ENCODE peak calls at places on chromosomes 11 and 22, in eight cellular contexts. L is psoas muscle; R is ovary; C is thyroid gland; K is mesenchymal stem cell; B is lung; U is SK-N-SH; W is CD8-positive, alpha-beta T cell. S is an unnamed sample. For H3K4me1, the result is how much of the 10 kb centered on the place peaks cover.

GRCh38 chr22:19868773-19869471 is 14.2 kb upstream of the GNB1L start:
- DNase-seq in L (peak), R (no peak), C (peak), K (no peak), B (no peak), U (no peak), W (no peak), S (no peak)

GRCh38 chr11:13378316-13378715 is 84.7 kb downstream of the BTBD10 start:
- DNase-seq in L (no peak), R (no peak), C (no peak), K (no peak), B (no peak), U (no peak), W (no peak), S (no peak)

GRCh38 chr11:12862761-12863469 is 146.2 kb upstream of the RASSF10 start:
- DNase-seq in L (peak), R (peak), C (peak), K (peak), B (no peak), U (peak), W (no peak), S (peak)

GRCh38 chr11:9577551-9577950 is 4.1 kb downstream of the WEE1 start:
- DNase-seq in L (no peak), R (no peak), C (no peak), K (peak), B (no peak), U (no peak), W (no peak), S (no peak)

GRCh38 chr11:126991596-126991995 is 9.0 kb downstream of the KIRREL3 start:
- DNase-seq in L (no peak), R (no peak), C (no peak), K (peak), B (no peak), U (no peak), W (no peak), S (peak)

GRCh38 chr11:67627394-67627787 is 2.3 kb downstream of the NUDT8 start:
- DNase-seq in L (peak), R (no peak), C (no peak), K (no peak), B (no peak), U (no peak), W (no peak), S (no peak)

GRCh38 chr11:2697871-2698270 is 1.9 kb downstream of the KCNQ1OT1 start:
- DNase-seq in L (no peak), R (no peak), C (no peak), K (no peak), B (no peak), U (no peak), W (no peak), S (peak)

GRCh38 chr22:42268852-42269406 is 1.5 kb downstream of the TCF20 start:
- DNase-seq in L (no peak), R (no peak), C (no peak), K (no peak), B (no peak), U (peak), W (no peak), S (peak)

GRCh38 chr11:115965754-115966504 is 461.7 kb upstream of the CADM1 start:
- DNase-seq in L (no peak), R (no peak), C (peak), K (peak), B (peak), U (peak), W (no peak), S (no peak)

GRCh38 chr11:34358666-34359547 is 1.1 kb upstream of the ABTB2 start:
- DNase-seq in L (peak), R (peak), C (peak), K (peak), B (peak), U (peak), W (peak), S (peak)

GRCh38 chr11:36257351-36257750 is 31.9 kb downstream of the COMMD9 start:
- DNase-seq in L (no peak), R (no peak), C (no peak), K (peak), B (no peak), U (no peak), W (no peak), S (no peak)

GRCh38 chr22:26756675-26757293 is 99.4 kb downstream of the MIAT start:
- DNase-seq in L (peak), R (peak), C (peak), K (peak), B (no peak), U (peak), W (peak), S (peak)

GRCh38 chr11:64745523-64746328 is 1.8 kb upstream of the RASGRP2 start:
- DNase-seq in L (peak), R (peak), C (peak), K (peak), B (peak), U (peak), W (peak), S (peak)

GRCh38 chr22:41052661-41053490 is 39.5 kb upstream of the EP300 start:
- DNase-seq in L (no peak), R (no peak), C (peak), K (peak), B (no peak), U (no peak), W (no peak), S (peak)

GRCh38 chr22:31595271-31595670 is 66.7 kb downstream of the PISD start:
- DNase-seq in L (no peak), R (no peak), C (no peak), K (no peak), B (no peak), U (no peak), W (no peak), S (no peak)

GRCh38 chr11:130431806-130432205 is 3.4 kb upstream of the ADAMTS8 start:
- DNase-seq in L (no peak), R (no peak), C (no peak), K (no peak), B (no peak), U (no peak), W (no peak), S (peak)

GRCh38 chr11:70324354-70325115 is 54.0 kb downstream of the PPFIA1 start:
- DNase-seq in L (no peak), R (no peak), C (peak), K (peak), B (no peak), U (no peak), W (no peak), S (peak)

GRCh38 chr11:70402685-70403084 is 4.4 kb downstream of the CTTN start:
- DNase-seq in L (no peak), R (no peak), C (no peak), K (no peak), B (no peak), U (no peak), W (no peak), S (no peak)

GRCh38 chr11:112132737-112133136 is 31.2 kb downstream of the IL18 start:
- DNase-seq in L (no peak), R (no peak), C (no peak), K (no peak), B (no peak), U (no peak), W (no peak), S (no peak)

DNA sequence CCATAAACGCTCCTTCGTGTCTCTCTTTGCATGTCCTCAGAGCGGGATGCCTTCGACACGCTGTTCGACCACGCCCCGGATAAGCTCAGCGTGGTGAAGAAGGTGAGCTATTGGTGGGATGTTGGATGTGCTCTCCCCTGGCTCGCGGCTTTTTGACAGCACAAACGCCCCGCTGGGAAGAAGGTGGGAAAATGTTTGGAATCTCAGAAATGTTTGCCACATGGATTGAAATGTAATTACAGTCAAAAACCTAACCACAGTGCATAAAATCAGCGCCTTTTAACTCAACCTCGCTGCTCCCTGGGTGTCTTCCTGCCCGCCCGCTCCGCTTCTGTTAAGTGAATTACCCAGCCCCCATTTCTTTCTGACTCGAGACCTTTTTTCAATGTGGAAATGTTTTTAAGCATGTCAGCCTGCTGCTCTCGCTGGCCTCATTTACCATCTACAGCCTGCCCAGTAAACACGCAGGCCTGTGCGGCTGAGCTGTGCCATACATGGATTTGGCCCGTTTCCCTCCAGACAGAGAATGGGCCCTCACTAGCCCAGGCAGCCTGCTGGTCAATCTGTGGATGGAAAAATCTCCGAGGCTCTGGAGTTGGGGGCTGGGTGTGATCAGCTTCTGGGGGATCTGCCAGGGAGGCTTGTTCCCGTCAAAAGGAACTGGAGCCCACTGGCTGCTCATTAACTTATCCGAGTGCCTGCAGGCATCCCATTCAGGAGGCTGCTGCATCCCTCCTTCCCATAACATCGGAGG is 32.7 kb upstream of the PARVG start:
- DNase-seq in L (no peak), R (no peak), C (no peak), K (peak), B (no peak), U (no peak), W (no peak), S (peak)
- H3K4me3 ChIP-seq in L (no peak), R (no peak), C (no peak), K (no peak), B (no peak), U (no peak), W (no peak), S (no peak)

GRCh38 chr11:66016793-66017177 is 5.0 kb downstream of the CST6 start:
- DNase-seq in L (no peak), R (no peak), C (no peak), K (no peak), B (no peak), U (no peak), W (no peak), S (no peak)

GRCh38 chr11:66015094-66015881 is 3.5 kb downstream of the CST6 start:
- DNase-seq in L (peak), R (no peak), C (no peak), K (no peak), B (no peak), U (no peak), W (no peak), S (peak)

GRCh38 chr11:66015936-66016792 is 4.4 kb downstream of the CST6 start:
- DNase-seq in L (no peak), R (no peak), C (peak), K (no peak), B (no peak), U (no peak), W (no peak), S (peak)

GRCh38 chr11:66020212-66020611 is 6.1 kb downstream of the CATSPER1 start:
- DNase-seq in L (no peak), R (no peak), C (no peak), K (no peak), B (no peak), U (no peak), W (no peak), S (no peak)

DNA sequence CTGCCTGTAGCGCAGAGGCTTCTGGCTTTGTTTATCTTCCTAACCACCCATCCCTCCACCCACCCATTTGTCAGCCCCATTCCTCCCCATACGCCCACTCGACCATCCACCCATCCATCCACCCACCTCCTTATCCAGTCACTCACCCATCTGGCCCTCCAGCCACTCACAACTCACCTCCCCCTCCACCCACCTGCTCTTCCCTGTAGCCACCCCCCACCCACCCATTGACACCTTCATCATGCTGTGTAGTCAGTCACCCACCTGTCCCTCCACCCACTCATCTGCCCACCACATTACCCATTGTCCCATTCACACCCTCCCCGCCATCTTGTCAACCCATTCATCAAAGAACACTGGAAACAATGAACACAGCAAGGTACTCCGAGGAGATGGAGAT is 5.5 kb downstream of the CST6 start:
- DNase-seq in L (no peak), R (no peak), C (no peak), K (no peak), B (no peak), U (no peak), W (no peak), S (no peak)
- H3K4me1 ChIP-seq in L (under half), R (under half), C (under half), K (under half), B (under half), U (under half), W (under half), S (under half)

GRCh38 chr11:1180171-1180570 is 22.4 kb downstream of the MUC5AC start:
- DNase-seq in L (peak), R (no peak), C (no peak), K (no peak), B (no peak), U (no peak), W (no peak), S (no peak)
- H3K4me3 ChIP-seq in L (no peak), R (no peak), C (no peak), K (no peak), B (no peak), U (no peak), W (no peak), S (no peak)

GRCh38 chr11:85826096-85826855 is 15.3 kb upstream of the SYTL2 start:
- DNase-seq in L (no peak), R (peak), C (peak), K (peak), B (no peak), U (peak), W (no peak), S (peak)
- H3K4me1 ChIP-seq in L (under half), R (under half), C (under half), K (under half), B (under half), U (under half), W (half or more), S (under half)

GRCh38 chr11:44388828-44389645 is 79.1 kb upstream of the ALX4 start:
- DNase-seq in L (no peak), R (no peak), C (no peak), K (no peak), B (no peak), U (no peak), W (no peak), S (no peak)
- H3K4me3 ChIP-seq in L (no peak), R (no peak), C (no peak), K (no peak), B (no peak), U (no peak), W (no peak), S (no peak)

GRCh38 chr22:17836977-17837742 is 62.9 kb upstream of the BID start:
- DNase-seq in L (no peak), R (no peak), C (peak), K (no peak), B (no peak), U (no peak), W (no peak), S (no peak)

GRCh38 chr22:17838180-17838865 is 64.1 kb upstream of the BID start:
- DNase-seq in L (no peak), R (no peak), C (no peak), K (no peak), B (no peak), U (no peak), W (no peak), S (no peak)

GRCh38 chr22:17831527-17832251 is 57.4 kb upstream of the BID start:
- DNase-seq in L (peak), R (peak), C (no peak), K (no peak), B (no peak), U (no peak), W (no peak), S (peak)

GRCh38 chr22:17832665-17833064 is 58.4 kb upstream of the BID start:
- DNase-seq in L (no peak), R (no peak), C (peak), K (no peak), B (no peak), U (no peak), W (no peak), S (no peak)

GRCh38 chr22:17835256-17835655 is 61.0 kb upstream of the BID start:
- DNase-seq in L (no peak), R (no peak), C (peak), K (no peak), B (no peak), U (no peak), W (no peak), S (no peak)
- H3K4me1 ChIP-seq in L (half or more), R (under half), C (half or more), K (under half), B (under half), U (under half), W (under half), S (under half)

S was measured in GM23248.